ENCODE peak calls at places on chromosomes 13 and 19, in four cellular contexts. U is WTC11, S is breast epithelium, I is aorta. E is an unnamed sample.

GRCh38 chr19:56253737-56254136 is 18.8 kb upstream of the EDDM13 start:
- DNase-seq in U (no peak), S (no peak), I (no peak), E (peak)

GRCh38 chr19:58557253-58558065 is 952 bp downstream of the UBE2M start:
- DNase-seq in U (no peak), S (no peak), I (peak), E (no peak)

GRCh38 chr19:35347171-35347929 is at the start of gene FFAR1:
- DNase-seq in U (no peak), S (no peak), I (peak), E (no peak)

GRCh38 chr19:41025871-41026270 is 34.8 kb downstream of the CYP2B6 start:
- DNase-seq in U (peak), S (no peak), I (no peak), E (no peak)

GRCh38 chr19:56823956-56824355 is 16.6 kb downstream of the PEG3 start:
- DNase-seq in U (no peak), S (no peak), I (no peak), E (no peak)

GRCh38 chr13:80329250-80329649 is 11.7 kb downstream of the SPRY2 start:
- DNase-seq in U (no peak), S (no peak), I (no peak), E (no peak)

GRCh38 chr13:64311948-64312347 is 2896.3 kb upstream of the PCDH20 start:
- DNase-seq in U (no peak), S (no peak), I (no peak), E (no peak)

GRCh38 chr13:41463823-41464602 is 6.7 kb downstream of the RGCC start:
- DNase-seq in U (no peak), S (no peak), I (no peak), E (no peak)

GRCh38 chr19:16608290-16608704 is 19.7 kb downstream of the MED26 start:
- DNase-seq in U (no peak), S (no peak), I (no peak), E (peak)

GRCh38 chr19:18848860-18849661 is 17.3 kb downstream of the UPF1 start:
- DNase-seq in U (no peak), S (peak), I (peak), E (peak)

GRCh38 chr19:39398297-39398864 is 7.2 kb downstream of the MED29 start:
- DNase-seq in U (no peak), S (no peak), I (peak), E (peak)

GRCh38 chr13:37109080-37109678 is 3.7 kb upstream of the CSNK1A1L start:
- DNase-seq in U (no peak), S (no peak), I (no peak), E (peak)

GRCh38 chr13:42798118-42798517 is 16.7 kb downstream of the FAM216B start:
- DNase-seq in U (no peak), S (no peak), I (no peak), E (no peak)

GRCh38 chr19:18785179-18786124 is 5.7 kb downstream of the COMP start:
- DNase-seq in U (peak), S (no peak), I (peak), E (peak)

GRCh38 chr13:83350569-83350968 is 531.7 kb downstream of the SLITRK1 start:
- DNase-seq in U (no peak), S (no peak), I (no peak), E (peak)

GRCh38 chr19:12937243-12938053 is 961 bp upstream of the CALR start:
- DNase-seq in U (peak), S (no peak), I (peak), E (no peak)

GRCh38 chr19:11821474-11821873 is 7.4 kb downstream of the ZNF440 start:
- DNase-seq in U (no peak), S (no peak), I (no peak), E (peak)

GRCh38 chr13:76783798-76784197 is 102.4 kb downstream of the KCTD12 start:
- DNase-seq in U (no peak), S (peak), I (no peak), E (no peak)

E was measured in IMR-90.